ENCODE peak calls at places on chromosome 6, in nine cellular contexts. S is substantia nigra, B is tibial artery, A is naive B cell, X is A673, W is pons, I is HTR-8/SVneo, V is type B pancreatic cell, R is neural crest cell. Q is an unnamed sample.

GRCh38 chr6:119166024-119166782 is 87.7 kb upstream of the FAM184A start:
- DNase-seq in S (no peak), B (no peak), A (no peak), X (no peak), W (no peak), I (no peak), V (no peak), R (no peak), Q (no peak)

GRCh38 chr6:83176256-83176655 is 16.8 kb downstream of the PGM3 start:
- DNase-seq in S (no peak), B (no peak), A (no peak), X (no peak), W (no peak), I (no peak), V (no peak), R (no peak), Q (no peak)

GRCh38 chr6:36752187-36752885 is 54.7 kb downstream of the RAB44 start:
- DNase-seq in S (no peak), B (no peak), A (no peak), X (no peak), W (no peak), I (no peak), V (no peak), R (no peak), Q (no peak)

GRCh38 chr6:111732390-111732789 is 126.7 kb upstream of the TRAF3IP2 start:
- DNase-seq in S (no peak), B (no peak), A (no peak), X (no peak), W (no peak), I (no peak), V (no peak), R (no peak), Q (no peak)

GRCh38 chr6:71489736-71490135 is 201.1 kb downstream of the OGFRL1 start:
- DNase-seq in S (no peak), B (no peak), A (no peak), X (peak), W (no peak), I (peak), V (no peak), R (no peak), Q (no peak)

GRCh38 chr6:139587469-139587868 is 213.0 kb upstream of the CITED2 start:
- DNase-seq in S (no peak), B (no peak), A (no peak), X (peak), W (no peak), I (peak), V (no peak), R (no peak), Q (no peak)

GRCh38 chr6:131255911-131256310 is 120.6 kb downstream of the AKAP7 start:
- DNase-seq in S (no peak), B (no peak), A (no peak), X (peak), W (no peak), I (no peak), V (no peak), R (no peak), Q (no peak)

GRCh38 chr6:5772634-5773230 is 234.0 kb downstream of the NRN1 start:
- DNase-seq in S (no peak), B (no peak), A (no peak), X (no peak), W (no peak), I (no peak), V (no peak), R (no peak), Q (no peak)

GRCh38 chr6:133553652-133554051 is 312.5 kb downstream of the EYA4 start:
- DNase-seq in S (peak), B (no peak), A (no peak), X (peak), W (peak), I (no peak), V (no peak), R (peak), Q (no peak)

GRCh38 chr6:35722121-35722761 is 14.6 kb upstream of the ARMC12 start:
- DNase-seq in S (no peak), B (peak), A (no peak), X (no peak), W (no peak), I (no peak), V (no peak), R (no peak), Q (no peak)

GRCh38 chr6:168163096-168163731 is 84.2 kb upstream of the FRMD1 start:
- DNase-seq in S (peak), B (no peak), A (no peak), X (no peak), W (peak), I (no peak), V (no peak), R (no peak), Q (peak)

GRCh38 chr6:170249817-170250216 is 41.1 kb downstream of the DLL1 start:
- DNase-seq in S (no peak), B (no peak), A (no peak), X (no peak), W (no peak), I (no peak), V (no peak), R (no peak), Q (no peak)

GRCh38 chr6:129499871-129500219 is 210.1 kb downstream of the ARHGAP18 start:
- DNase-seq in S (no peak), B (no peak), A (no peak), X (no peak), W (no peak), I (no peak), V (no peak), R (no peak), Q (no peak)

GRCh38 chr6:7991992-7992815 is 72.0 kb downstream of the BLOC1S5 start:
- DNase-seq in S (no peak), B (peak), A (peak), X (peak), W (peak), I (peak), V (no peak), R (no peak), Q (no peak)

GRCh38 chr6:143034689-143035334 is 25.9 kb upstream of the AIG1 start:
- DNase-seq in S (no peak), B (no peak), A (no peak), X (no peak), W (no peak), I (no peak), V (no peak), R (no peak), Q (no peak)

GRCh38 chr6:7696061-7696460 is 29.8 kb upstream of the BMP6 start:
- DNase-seq in S (no peak), B (no peak), A (no peak), X (no peak), W (no peak), I (no peak), V (no peak), R (no peak), Q (no peak)

GRCh38 chr6:4925580-4925979 is 78.3 kb downstream of the RPP40 start:
- DNase-seq in S (no peak), B (no peak), A (no peak), X (no peak), W (no peak), I (no peak), V (no peak), R (no peak), Q (no peak)

GRCh38 chr6:123105561-123105960 is 109.5 kb downstream of the CLVS2 start:
- DNase-seq in S (no peak), B (no peak), A (no peak), X (no peak), W (no peak), I (no peak), V (no peak), R (no peak), Q (no peak)

GRCh38 chr6:161598896-161599295 is 325.0 kb upstream of the AGPAT4 start:
- DNase-seq in S (no peak), B (no peak), A (no peak), X (no peak), W (no peak), I (no peak), V (no peak), R (no peak), Q (no peak)

GRCh38 chr6:37449984-37450383 is 17.0 kb downstream of the CMTR1 start:
- DNase-seq in S (no peak), B (no peak), A (no peak), X (no peak), W (no peak), I (no peak), V (no peak), R (no peak), Q (no peak)